ENCODE peak calls at places on chromosomes 7 and 10, in nine cellular contexts. P, G, L, H, I, C, J, V and F are unnamed samples.

GRCh38 chr10:29635711-29636144 is 957 bp upstream of the SVIL start:
- DNase-seq in P (no peak), G (no peak), L (no peak), H (peak; percentile 60), I (no peak), C (no peak), J (peak; percentile 47), V (peak; percentile 15), F (peak; percentile 64)

GRCh38 chr7:35495377-35495776 is 199.6 kb downstream of the HERPUD2 start:
- DNase-seq in P (no peak), G (no peak), L (no peak), H (no peak), I (no peak), C (no peak), J (no peak), V (no peak), F (no peak)

GRCh38 chr10:100858742-100859141 is 54.0 kb upstream of the SLF2 start:
- DNase-seq in P (no peak), G (no peak), L (no peak), H (no peak), I (no peak), C (no peak), J (no peak), V (no peak), F (no peak)

GRCh38 chr10:77501152-77501845 is 136.3 kb downstream of the KCNMA1 start:
- DNase-seq in P (no peak), G (no peak), L (no peak), H (peak; percentile 93), I (no peak), C (peak; percentile 41), J (peak; percentile 85), V (no peak), F (peak; percentile 90)

GRCh38 chr10:22481687-22482539 is 136.6 kb downstream of the SPAG6 start:
- DNase-seq in P (no peak), G (no peak), L (no peak), H (peak; percentile 22), I (no peak), C (no peak), J (peak; percentile 5), V (no peak), F (no peak)

GRCh38 chr7:108144931-108145330 is 14.8 kb upstream of the LAMB4 start:
- DNase-seq in P (no peak), G (no peak), L (no peak), H (no peak), I (no peak), C (no peak), J (no peak), V (no peak), F (no peak)

GRCh38 chr7:139658919-139659675 is 118.7 kb downstream of the HIPK2 start:
- DNase-seq in P (no peak), G (no peak), L (no peak), H (no peak), I (no peak), C (no peak), J (no peak), V (no peak), F (no peak)

GRCh38 chr10:124064676-124065075 is 28.7 kb downstream of the CHST15 start:
- DNase-seq in P (no peak), G (no peak), L (no peak), H (no peak), I (no peak), C (no peak), J (no peak), V (no peak), F (no peak)

GRCh38 chr7:47282790-47283496 is 299.0 kb downstream of the TNS3 start:
- DNase-seq in P (no peak), G (no peak), L (no peak), H (no peak), I (no peak), C (no peak), J (no peak), V (no peak), F (no peak)

DNA sequence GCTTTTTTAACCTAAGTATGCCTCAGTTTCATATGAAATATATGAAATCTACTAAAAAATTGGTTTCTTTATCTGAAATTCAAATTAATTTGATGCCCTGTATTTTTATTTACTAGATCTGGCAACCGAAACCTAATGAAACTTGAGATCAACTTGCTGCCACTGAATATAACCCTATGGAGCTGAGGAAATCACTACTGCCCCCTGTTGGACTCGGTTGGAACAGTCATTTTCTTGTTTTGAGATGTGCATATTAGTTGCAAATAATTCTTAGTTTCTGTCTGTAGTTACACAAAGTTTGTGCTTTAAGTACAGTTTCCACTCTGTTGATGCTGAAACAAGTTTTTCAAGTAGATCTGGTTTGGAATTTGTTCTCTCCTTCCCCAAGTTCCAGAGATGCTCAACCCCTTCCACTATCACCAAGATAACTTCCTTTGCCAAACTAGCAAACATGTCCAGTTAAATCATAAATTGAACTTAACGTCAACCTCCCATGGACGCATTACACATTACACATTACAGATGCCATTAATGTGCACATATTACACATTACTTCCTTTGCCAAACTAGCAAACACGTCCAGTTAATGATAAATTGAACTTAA is 22.2 kb upstream of the EXOC4 start:
- DNase-seq in P (no peak), G (no peak), L (no peak), H (peak; percentile 16), I (no peak), C (peak; percentile 39), J (peak; percentile 2), V (peak; percentile 39), F (peak; percentile 76)
- TF ChIP-seq CTCF in P (peak; percentile 61), G (peak; percentile 80), L (no peak), H (peak; percentile 88), I (peak; percentile 82), C (peak; percentile 76), J (peak; percentile 74), V (peak; percentile 64), F (peak; percentile 80)

DNA sequence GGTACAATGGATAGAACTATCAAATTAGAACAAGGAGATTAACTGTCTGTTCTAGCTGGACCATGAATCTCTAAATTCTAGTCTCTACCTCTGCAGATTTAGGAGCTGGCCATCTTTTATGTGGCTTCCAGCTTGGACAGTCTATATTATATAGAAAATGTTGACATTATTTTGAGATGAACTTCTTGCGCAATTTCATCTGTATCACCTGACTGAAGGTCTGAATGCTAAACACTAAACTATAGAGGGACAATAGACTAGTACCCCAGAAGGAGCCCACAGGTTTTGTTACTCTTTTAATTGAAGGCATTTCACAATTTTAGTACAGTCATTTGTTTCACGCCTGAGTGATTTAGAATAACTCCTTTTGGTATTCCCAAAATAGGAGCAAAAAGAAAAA is 222.4 kb upstream of the ANKRD30A start:
- DNase-seq in P (no peak), G (no peak), L (no peak), H (no peak), I (no peak), C (no peak), J (no peak), V (no peak), F (no peak)
- H3K27me3 ChIP-seq in P (no peaks in the 10 kb centered on the region), G (no peaks in the 10 kb centered on the region), L (no peaks in the 10 kb centered on the region), H (no peaks in the 10 kb centered on the region), I (peaks cover 4% of the 10 kb centered on the region), C (no peaks in the 10 kb centered on the region), J (no peaks in the 10 kb centered on the region), V (no peaks in the 10 kb centered on the region), F (no peaks in the 10 kb centered on the region)

DNA sequence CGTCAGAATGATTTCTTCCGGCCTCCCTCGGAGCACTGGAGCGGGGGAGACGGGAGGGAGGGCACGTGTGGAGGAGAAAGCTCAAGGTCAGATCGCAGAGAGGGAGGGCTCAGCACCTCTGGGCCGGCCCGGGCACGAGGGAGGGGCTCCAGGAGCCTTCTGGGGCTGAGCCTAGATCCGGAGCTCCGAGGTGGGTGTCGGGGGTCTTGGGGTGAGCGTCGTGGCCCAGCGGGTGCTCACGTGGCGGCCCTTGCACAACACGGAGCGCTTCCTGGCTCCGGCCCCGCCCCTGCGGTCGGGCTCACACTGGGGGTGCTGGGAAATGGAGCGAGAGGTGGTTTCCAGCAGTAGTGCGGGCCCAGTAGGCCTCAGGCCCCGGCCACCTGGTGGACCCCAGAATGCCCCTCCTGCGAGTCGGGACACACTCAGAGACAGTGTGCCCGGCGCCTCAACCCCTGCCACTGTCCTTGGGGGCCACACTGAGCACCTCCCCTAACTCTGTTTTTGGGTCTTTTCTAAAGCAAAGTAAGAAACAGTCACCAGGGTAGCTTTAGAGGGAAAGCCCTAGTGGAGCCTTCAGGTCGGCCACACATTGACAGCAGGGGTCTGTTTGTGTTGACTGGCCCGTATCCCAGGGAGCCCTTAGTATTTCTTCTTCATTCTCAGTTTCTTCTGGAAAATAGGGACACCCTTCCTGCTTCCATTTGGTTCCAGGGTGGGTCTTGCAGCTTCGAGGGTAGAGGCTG is 798 bp downstream of the PPIF start:
- DNase-seq in P (no peak), G (peak; percentile 89), L (no peak), H (peak; percentile 61), I (peak; percentile 75), C (peak; percentile 8), J (peak; percentile 51), V (peak; percentile 65), F (peak; percentile 51)
- H3K36me3 ChIP-seq in P (peaks cover 2% of the 10 kb centered on the region), G (peaks cover 41% of the 10 kb centered on the region), L (peaks cover 36% of the 10 kb centered on the region), H (peaks cover 29% of the 10 kb centered on the region), I (peaks cover 45% of the 10 kb centered on the region), C (peaks cover 27% of the 10 kb centered on the region), J (peaks cover 20% of the 10 kb centered on the region), V (peaks cover 36% of the 10 kb centered on the region), F (peaks cover 35% of the 10 kb centered on the region)

DNA sequence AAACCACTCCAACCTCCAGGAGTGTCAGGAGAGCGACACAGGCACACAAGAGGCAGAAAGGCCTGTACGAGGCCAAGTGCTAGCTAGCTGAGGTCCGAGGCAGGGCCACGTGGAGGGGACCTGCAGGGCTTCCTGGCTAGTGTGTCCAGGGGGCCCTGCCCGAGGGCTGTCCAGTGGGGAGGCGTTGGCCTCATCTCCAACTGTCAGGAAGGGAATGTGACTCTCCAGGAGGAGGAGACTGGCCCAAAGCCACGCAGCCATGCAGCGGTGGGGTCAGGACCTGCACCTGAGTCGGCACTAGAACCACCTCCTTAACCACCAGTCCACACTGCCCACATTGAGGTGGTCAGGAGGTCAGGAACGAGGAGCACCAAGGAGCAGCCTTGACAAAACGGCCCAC is 32.3 kb upstream of the FXYD4 start:
- DNase-seq in P (no peak), G (no peak), L (no peak), H (no peak), I (no peak), C (no peak), J (no peak), V (no peak), F (no peak)
- TF ChIP-seq CTCF in P (no peak), G (no peak), L (no peak), H (no peak), I (no peak), C (no peak), J (no peak), V (no peak), F (no peak)

DNA sequence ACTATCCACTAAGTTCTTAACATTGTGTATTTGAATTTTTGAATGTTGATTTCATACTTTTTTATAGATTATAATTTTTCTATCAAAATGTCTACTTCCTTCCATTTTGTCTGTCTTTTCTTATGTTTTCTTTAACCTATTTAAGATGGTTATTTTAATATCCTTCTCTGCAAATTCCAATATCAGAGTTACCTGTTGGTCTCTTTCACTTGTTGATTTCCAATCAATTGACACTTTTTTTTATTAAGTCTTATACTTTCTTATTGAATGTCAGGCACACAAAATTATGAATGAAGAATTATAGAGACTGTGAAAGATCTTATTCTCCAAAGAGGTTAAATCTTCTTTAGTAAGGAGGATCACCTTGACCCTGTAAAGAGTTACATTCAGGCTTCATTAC is 448.3 kb upstream of the NRG3 start:
- DNase-seq in P (no peak), G (no peak), L (no peak), H (no peak), I (no peak), C (no peak), J (no peak), V (no peak), F (no peak)
- H3K27me3 ChIP-seq in P (no peaks in the 10 kb centered on the region), G (no peaks in the 10 kb centered on the region), L (no peaks in the 10 kb centered on the region), H (no peaks in the 10 kb centered on the region), I (no peaks in the 10 kb centered on the region), C (no peaks in the 10 kb centered on the region), J (no peaks in the 10 kb centered on the region), V (no peaks in the 10 kb centered on the region), F (no peaks in the 10 kb centered on the region)

GRCh38 chr7:99002146-99002826 is 124.0 kb downstream of the TRRAP start:
- DNase-seq in P (no peak), G (no peak), L (no peak), H (no peak), I (no peak), C (no peak), J (no peak), V (no peak), F (no peak)
- H3K36me3 ChIP-seq in P (peaks cover 2% of the 10 kb centered on the region), G (peaks cover 74% of the 10 kb centered on the region), L (peaks cover 76% of the 10 kb centered on the region), H (peaks cover 26% of the 10 kb centered on the region), I (peaks cover 86% of the 10 kb centered on the region), C (peaks cover 29% of the 10 kb centered on the region), J (peaks cover 26% of the 10 kb centered on the region), V (peaks cover 48% of the 10 kb centered on the region), F (peaks cover 28% of the 10 kb centered on the region)